ENCODE peak calls at places on chromosomes 13 and 19, in five cellular contexts. V is adrenal gland, I is K562, J is tibial nerve, Z is IMR-90. S is an unnamed sample. For H3K36me3, the result is how much of the 10 kb centered on the place peaks cover.

GRCh38 chr19:15869109-15869555 is 28.7 kb downstream of the CYP4F2 start:
- DNase-seq in I (peak), J (no peak), Z (no peak), V (peak), S (peak)

GRCh38 chr13:64723735-64724134 is 2506.4 kb downstream of the PCDH9 start:
- DNase-seq in V (no peak), Z (peak), I (no peak), J (no peak), S (no peak)

GRCh38 chr13:47897411-47898050 is 103.5 kb downstream of the SUCLA2 start:
- DNase-seq in Z (peak), J (no peak), V (no peak), I (no peak), S (no peak)

GRCh38 chr19:40702337-40703012 is 12.0 kb upstream of the NUMBL start:
- DNase-seq in Z (no peak), I (peak), J (no peak), V (peak), S (peak)

GRCh38 chr19:29771708-29772415 is 39.9 kb upstream of the CCNE1 start:
- DNase-seq in J (no peak), V (peak), I (peak), Z (peak), S (peak)

GRCh38 chr19:46648961-46649960 is 11.7 kb downstream of the DACT3 start:
- DNase-seq in Z (no peak), V (no peak), J (no peak), I (no peak), S (no peak)

GRCh38 chr13:20407759-20408158 is 117.9 kb downstream of the CRYL1 start:
- DNase-seq in J (no peak), V (peak), I (no peak), Z (no peak), S (no peak)

GRCh38 chr19:56142087-56142787 is 1.1 kb downstream of the ZNF444 start:
- DNase-seq in Z (no peak), J (no peak), V (no peak), I (no peak), S (no peak)

GRCh38 chr19:16365300-16365996 is 40.8 kb downstream of the KLF2 start:
- DNase-seq in J (no peak), I (no peak), V (no peak), Z (no peak), S (no peak)

GRCh38 chr13:98576215-98576945 is 527 bp downstream of the STK24 start:
- DNase-seq in Z (no peak), I (peak), V (no peak), J (no peak), S (peak)

GRCh38 chr13:44818016-44818415 is 171.3 kb downstream of the NUFIP1 start:
- DNase-seq in I (no peak), V (no peak), Z (no peak), J (no peak), S (no peak)

GRCh38 chr19:17125728-17126677 is 50.4 kb downstream of the MYO9B start:
- DNase-seq in V (peak), J (no peak), I (no peak), Z (peak), S (peak)

GRCh38 chr19:19223636-19224035 is 11.9 kb downstream of the NCAN start:
- DNase-seq in I (no peak), J (no peak), Z (no peak), V (no peak), S (no peak)

GRCh38 chr19:19226204-19226603 is 14.4 kb downstream of the NCAN start:
- DNase-seq in J (no peak), Z (no peak), V (no peak), I (no peak), S (no peak)

GRCh38 chr19:19224150-19224851 is 12.5 kb downstream of the NCAN start:
- DNase-seq in I (no peak), J (no peak), Z (no peak), V (no peak), S (no peak)

GRCh38 chr19:19226663-19227062 is 14.9 kb downstream of the NCAN start:
- DNase-seq in I (no peak), Z (no peak), J (no peak), V (no peak), S (no peak)

GRCh38 chr19:19224852-19225494 is 13.2 kb downstream of the NCAN start:
- DNase-seq in J (no peak), V (peak), Z (peak), I (peak), S (peak)
- TF ChIP-seq CTCF in J (peak), V (peak), Z (peak), I (peak), S (peak)

DNA sequence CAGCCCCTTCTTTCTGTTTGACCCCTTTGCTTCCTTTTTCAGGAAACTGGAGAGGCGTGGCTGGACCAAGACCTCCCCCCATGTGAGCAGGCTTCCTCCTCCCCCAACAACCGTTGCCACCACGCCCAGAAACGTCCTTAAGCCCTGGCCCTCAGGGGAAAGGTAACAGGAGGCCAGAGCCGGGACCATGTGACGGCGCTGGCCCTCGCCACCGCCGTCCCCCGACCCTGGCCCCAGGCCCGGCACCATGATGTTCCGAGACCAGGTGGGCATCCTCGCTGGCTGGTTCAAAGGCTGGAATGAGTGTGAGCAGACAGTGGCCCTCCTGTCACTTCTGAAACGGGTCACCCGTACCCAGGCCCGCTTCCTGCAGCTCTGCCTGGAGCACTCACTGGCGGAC is 14.4 kb downstream of the SAMD4B start:
- DNase-seq in J (no peak), Z (no peak), V (no peak), I (peak), S (no peak)
- H3K36me3 ChIP-seq in J (under half), Z (half or more), V (half or more), I (half or more), S (under half)

GRCh38 chr13:33204130-33204927 is 81.2 kb downstream of the STARD13 start:
- DNase-seq in I (no peak), V (peak), Z (peak), J (peak), S (peak)
- TF ChIP-seq POLR2A in I (no peak), V (no peak), Z (no peak), J (no peak), S (no peak)

DNA sequence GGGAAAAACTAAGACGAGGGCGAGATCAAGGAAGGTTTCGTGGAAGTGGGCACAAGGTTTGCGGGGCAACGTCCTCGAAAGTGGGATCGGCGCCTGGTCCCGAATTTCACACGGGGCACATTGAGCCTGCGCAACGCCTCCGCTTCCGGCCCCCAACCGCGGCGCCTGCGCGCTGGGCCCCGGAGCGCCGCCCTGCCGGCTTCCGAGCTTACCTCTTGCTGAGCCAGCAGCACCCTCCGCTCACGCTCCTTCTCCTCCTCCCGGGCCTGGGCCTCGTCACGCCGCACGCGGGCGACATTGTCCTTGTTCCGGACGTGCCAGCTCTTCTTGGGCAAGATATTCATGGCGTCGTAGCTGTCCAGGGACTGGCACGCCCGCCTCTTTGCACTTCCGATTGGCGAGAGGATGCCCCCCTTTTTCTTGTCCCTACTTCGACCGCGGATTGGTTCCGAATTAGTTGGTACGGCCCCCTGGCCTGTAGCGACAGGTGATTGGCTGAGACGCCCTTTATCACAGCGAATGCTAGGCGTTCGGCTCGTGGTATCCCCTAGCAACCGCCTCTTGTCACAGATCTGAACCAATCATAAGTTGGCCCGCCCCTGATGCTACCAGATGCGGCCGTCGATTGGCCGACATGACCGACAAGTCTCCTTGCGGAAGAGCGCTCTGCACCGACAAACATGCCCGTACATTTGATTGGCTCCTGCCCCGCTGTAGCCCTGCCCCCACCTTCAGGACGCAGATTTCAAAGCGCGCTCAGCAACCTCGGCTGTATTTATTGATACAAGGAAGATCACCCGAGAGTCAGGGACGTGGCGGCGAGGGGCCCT is at the start of gene LENG1:
- DNase-seq in V (peak), I (peak), Z (peak), J (peak), S (peak)
- TF ChIP-seq CTCF in V (peak), I (peak), Z (peak), J (peak), S (no peak)

DNA sequence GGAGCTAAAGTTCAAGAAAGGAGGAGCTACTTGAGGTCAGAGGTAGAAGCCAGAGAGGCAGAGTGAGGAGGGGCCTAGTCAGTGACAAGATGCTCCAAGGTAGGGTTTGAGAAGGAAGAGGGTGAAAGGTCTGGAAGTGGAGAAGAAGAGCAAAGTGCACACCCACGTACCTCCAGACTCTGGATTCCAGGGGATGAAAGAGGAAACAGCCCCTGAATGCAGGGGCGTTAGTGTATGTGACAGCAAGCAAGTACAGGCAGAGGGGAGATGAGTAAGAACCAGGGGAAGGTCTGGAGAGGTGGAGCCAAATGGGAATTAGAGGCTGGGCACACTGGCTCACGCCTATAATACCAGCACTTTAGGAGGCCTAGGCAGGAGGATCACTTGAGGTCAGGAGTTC is 8.7 kb downstream of the RPS28 start:
- DNase-seq in V (no peak), J (no peak), Z (no peak), I (no peak), S (no peak)
- H3K36me3 ChIP-seq in V (under half), J (under half), Z (under half), I (under half), S (under half)

GRCh38 chr19:41871573-41872383 is 5.3 kb upstream of the CD79A start:
- DNase-seq in V (no peak), I (no peak), Z (no peak), J (no peak), S (no peak)
- TF ChIP-seq POLR2A in V (no peak), I (peak), Z (no peak), J (no peak), S (no peak)

S was measured in testis.